ENCODE peak calls at places on chromosomes 3 and 15, in four cellular contexts. One of them, this sample, is unnamed.

GRCh38 chr3:122974764-122975162 is 52.8 kb downstream of the SEMA5B start:
- DNase-seq in MV-4-11: no peak
- DNase-seq in RKO: no peak
- DNase-seq in ovary: peak; percentile 78
- DNase-seq in this sample: no peak

GRCh38 chr3:160486459-160486869 is 36.9 kb upstream of the TRIM59 start:
- DNase-seq in RKO: peak; percentile 62
- DNase-seq in MV-4-11: peak; percentile 48
- DNase-seq in ovary: no peak
- DNase-seq in this sample: no peak

GRCh38 chr15:66838202-66838601 is 136.2 kb downstream of the SMAD6 start:
- DNase-seq in ovary: no peak
- DNase-seq in MV-4-11: no peak
- DNase-seq in RKO: no peak
- DNase-seq in this sample: no peak

GRCh38 chr3:55818485-55818884 is 331.4 kb upstream of the WNT5A start:
- DNase-seq in RKO: peak; percentile 0
- DNase-seq in ovary: no peak
- DNase-seq in MV-4-11: no peak
- DNase-seq in this sample: no peak

GRCh38 chr3:154886437-154886836 is 193.7 kb upstream of the MME start:
- DNase-seq in MV-4-11: no peak
- DNase-seq in RKO: peak; percentile 79
- DNase-seq in ovary: no peak
- DNase-seq in this sample: no peak

GRCh38 chr3:67082533-67083024 is 84.5 kb downstream of the KBTBD8 start:
- DNase-seq in RKO: no peak
- DNase-seq in ovary: no peak
- DNase-seq in MV-4-11: no peak
- DNase-seq in this sample: no peak

GRCh38 chr3:169641167-169641566 is 22.3 kb downstream of the MECOM start:
- DNase-seq in RKO: no peak
- DNase-seq in MV-4-11: no peak
- DNase-seq in ovary: no peak
- DNase-seq in this sample: no peak

GRCh38 chr3:150271578-150271930 is 136.5 kb upstream of the TSC22D2 start:
- DNase-seq in RKO: no peak
- DNase-seq in ovary: no peak
- DNase-seq in MV-4-11: no peak
- DNase-seq in this sample: no peak

GRCh38 chr15:66389098-66389858 is 2.6 kb downstream of the MAP2K1 start:
- DNase-seq in MV-4-11: no peak
- DNase-seq in ovary: no peak
- DNase-seq in RKO: no peak
- DNase-seq in this sample: no peak

GRCh38 chr15:74384566-74385441 is 17.4 kb upstream of the CYP11A1 start:
- DNase-seq in MV-4-11: peak; percentile 14
- DNase-seq in RKO: peak; percentile 82
- DNase-seq in ovary: no peak
- DNase-seq in this sample: no peak

GRCh38 chr3:71649757-71650156 is 66.2 kb upstream of the FOXP1 start:
- DNase-seq in MV-4-11: no peak
- DNase-seq in RKO: no peak
- DNase-seq in ovary: no peak
- DNase-seq in this sample: no peak

GRCh38 chr3:64295594-64295993 is 70.3 kb upstream of the PRICKLE2 start:
- DNase-seq in ovary: peak; percentile 20
- DNase-seq in RKO: peak; percentile 25
- DNase-seq in MV-4-11: no peak
- DNase-seq in this sample: no peak

GRCh38 chr3:46858456-46858855 is 4.8 kb downstream of the MYL3 start:
- DNase-seq in ovary: no peak
- DNase-seq in MV-4-11: no peak
- DNase-seq in RKO: no peak
- DNase-seq in this sample: no peak

GRCh38 chr3:107369791-107370190 is 7.4 kb upstream of the CCDC54 start:
- DNase-seq in ovary: no peak
- DNase-seq in MV-4-11: no peak
- DNase-seq in RKO: no peak
- DNase-seq in this sample: no peak

GRCh38 chr15:88624156-88624970 is 3.2 kb downstream of the AEN start:
- DNase-seq in MV-4-11: no peak
- DNase-seq in ovary: no peak
- DNase-seq in RKO: no peak
- DNase-seq in this sample: no peak

GRCh38 chr3:126005951-126006350 is 37.0 kb downstream of the ROPN1B start:
- DNase-seq in MV-4-11: no peak
- DNase-seq in ovary: no peak
- DNase-seq in RKO: peak; percentile 45
- DNase-seq in this sample: no peak

GRCh38 chr3:79651536-79652065 is 116.2 kb downstream of the ROBO1 start:
- DNase-seq in MV-4-11: no peak
- DNase-seq in RKO: no peak
- DNase-seq in ovary: no peak
- DNase-seq in this sample: no peak

GRCh38 chr3:61989681-61990080 is 383.7 kb downstream of the FEZF2 start:
- DNase-seq in MV-4-11: no peak
- DNase-seq in RKO: no peak
- DNase-seq in ovary: no peak
- DNase-seq in this sample: no peak

GRCh38 chr15:78715439-78715838 is 74.4 kb upstream of the CHRNB4 start:
- DNase-seq in MV-4-11: no peak
- DNase-seq in ovary: no peak
- DNase-seq in RKO: peak; percentile 6
- DNase-seq in this sample: no peak

GRCh38 chr3:81716870-81717509 is 44.5 kb downstream of the GBE1 start:
- DNase-seq in ovary: no peak
- DNase-seq in RKO: no peak
- DNase-seq in MV-4-11: peak; percentile 1
- DNase-seq in this sample: peak; percentile 50

GRCh38 chr15:32873292-32874114 is 155.7 kb downstream of the GREM1 start:
- DNase-seq in MV-4-11: no peak
- DNase-seq in ovary: no peak
- DNase-seq in RKO: no peak
- DNase-seq in this sample: no peak

GRCh38 chr3:187807086-187807862 is 62.0 kb upstream of the BCL6 start:
- DNase-seq in RKO: peak; percentile 30
- DNase-seq in MV-4-11: no peak
- DNase-seq in ovary: no peak
- DNase-seq in this sample: no peak

GRCh38 chr15:100078511-100079220 is 263.1 kb downstream of the ADAMTS17 start:
- DNase-seq in RKO: no peak
- DNase-seq in ovary: no peak
- DNase-seq in MV-4-11: peak; percentile 83
- DNase-seq in this sample: no peak

GRCh38 chr3:55271549-55271948 is 215.6 kb downstream of the WNT5A start:
- DNase-seq in ovary: no peak
- DNase-seq in RKO: no peak
- DNase-seq in MV-4-11: no peak
- DNase-seq in this sample: no peak

GRCh38 chr3:30632065-30632464 is 25.7 kb downstream of the TGFBR2 start:
- DNase-seq in MV-4-11: peak; percentile 35
- DNase-seq in ovary: no peak
- DNase-seq in RKO: no peak
- DNase-seq in this sample: no peak

GRCh38 chr15:99436472-99437314 is 129.1 kb upstream of the MEF2A start:
- DNase-seq in ovary: no peak
- DNase-seq in RKO: no peak
- DNase-seq in MV-4-11: no peak
- DNase-seq in this sample: no peak

GRCh38 chr3:162213196-162213595 is 716.6 kb downstream of the OTOL1 start:
- DNase-seq in MV-4-11: no peak
- DNase-seq in RKO: no peak
- DNase-seq in ovary: no peak
- DNase-seq in this sample: no peak

GRCh38 chr15:82875411-82876003 is 66.1 kb downstream of the WHAMM start:
- DNase-seq in ovary: no peak
- DNase-seq in MV-4-11: no peak
- DNase-seq in RKO: peak; percentile 85
- DNase-seq in this sample: no peak

GRCh38 chr3:154932633-154933032 is 147.5 kb upstream of the MME start:
- DNase-seq in ovary: no peak
- DNase-seq in MV-4-11: no peak
- DNase-seq in RKO: no peak
- DNase-seq in this sample: no peak

GRCh38 chr3:151841801-151842200 is 27.9 kb downstream of the AADAC start:
- DNase-seq in ovary: no peak
- DNase-seq in MV-4-11: no peak
- DNase-seq in RKO: no peak
- DNase-seq in this sample: no peak

GRCh38 chr3:45182915-45183881 is 37.0 kb upstream of the CDCP1 start:
- DNase-seq in MV-4-11: no peak
- DNase-seq in ovary: no peak
- DNase-seq in RKO: no peak
- DNase-seq in this sample: no peak

GRCh38 chr3:172624999-172625398 is 85.9 kb downstream of the NCEH1 start:
- DNase-seq in RKO: no peak
- DNase-seq in ovary: no peak
- DNase-seq in MV-4-11: peak; percentile 42
- DNase-seq in this sample: no peak

GRCh38 chr15:62895139-62895866 is 147.2 kb upstream of the TPM1 start:
- DNase-seq in ovary: no peak
- DNase-seq in MV-4-11: no peak
- DNase-seq in RKO: no peak
- DNase-seq in this sample: no peak

GRCh38 chr15:101048191-101049011 is 129.2 kb downstream of the LRRK1 start:
- DNase-seq in MV-4-11: no peak
- DNase-seq in ovary: peak; percentile 13
- DNase-seq in RKO: no peak
- DNase-seq in this sample: no peak

GRCh38 chr3:122004123-122004522 is 17.9 kb downstream of the ILDR1 start:
- DNase-seq in RKO: no peak
- DNase-seq in ovary: no peak
- DNase-seq in MV-4-11: peak; percentile 64
- DNase-seq in this sample: no peak

GRCh38 chr3:195194559-195195161 is 76.3 kb downstream of the XXYLT1 start:
- DNase-seq in RKO: no peak
- DNase-seq in MV-4-11: no peak
- DNase-seq in ovary: no peak
- DNase-seq in this sample: peak; percentile 28

GRCh38 chr15:33021806-33022389 is 172.6 kb downstream of the FMN1 start:
- DNase-seq in RKO: peak; percentile 58
- DNase-seq in MV-4-11: peak; percentile 25
- DNase-seq in ovary: no peak
- DNase-seq in this sample: no peak

GRCh38 chr3:55770077-55770476 is 283.0 kb upstream of the WNT5A start:
- DNase-seq in MV-4-11: no peak
- DNase-seq in ovary: no peak
- DNase-seq in RKO: no peak
- DNase-seq in this sample: no peak

GRCh38 chr3:195751584-195751983 is 30.8 kb downstream of the MUC20 start:
- DNase-seq in ovary: no peak
- DNase-seq in RKO: no peak
- DNase-seq in MV-4-11: no peak
- DNase-seq in this sample: no peak

GRCh38 chr3:61776390-61776789 is 215.0 kb downstream of the PTPRG start:
- DNase-seq in MV-4-11: no peak
- DNase-seq in RKO: no peak
- DNase-seq in ovary: no peak
- DNase-seq in this sample: no peak

This sample was measured in GF-D8.